ENCODE peak calls at places on chromosomes 1 and 21, in four cellular contexts. T is pancreas, M is GM18507, F is brain microvascular endothelial cell. U is an unnamed sample.
A peak's percentile ranks its signal among the peaks of the same experiment; 100 is the strongest.

GRCh38 chr1:28290851-28291250 is 31.5 kb downstream of the SESN2 start:
- DNase-seq in T (no peak), M (no peak), F (no peak), U (no peak)

GRCh38 chr1:10104844-10105243 is 72.1 kb downstream of the UBE4B start:
- DNase-seq in T (no peak), M (no peak), F (no peak), U (no peak)

GRCh38 chr1:79043506-79043905 is 37.0 kb upstream of the ADGRL4 start:
- DNase-seq in T (no peak), M (no peak), F (no peak), U (no peak)

GRCh38 chr1:18681423-18681835 is 50.8 kb downstream of the PAX7 start:
- DNase-seq in T (no peak), M (peak; percentile 33), F (no peak), U (no peak)

GRCh38 chr1:93652335-93652949 is 29.2 kb downstream of the BCAR3 start:
- DNase-seq in T (no peak), M (no peak), F (no peak), U (no peak)

GRCh38 chr1:177010246-177010825 is 154.2 kb downstream of the ASTN1 start:
- DNase-seq in T (no peak), M (no peak), F (no peak), U (no peak)

GRCh38 chr1:226429051-226429461 is 21.2 kb upstream of the PARP1 start:
- DNase-seq in T (no peak), M (no peak), F (no peak), U (no peak)

GRCh38 chr1:93504247-93505033 is 56.5 kb downstream of the FNBP1L start:
- DNase-seq in T (no peak), M (no peak), F (no peak), U (no peak)

GRCh38 chr1:201176931-201177330 is 13.7 kb upstream of the IGFN1 start:
- DNase-seq in T (no peak), M (no peak), F (no peak), U (no peak)

GRCh38 chr1:189751311-189751710 is 726.4 kb downstream of the BRINP3 start:
- DNase-seq in T (no peak), M (no peak), F (no peak), U (no peak)

GRCh38 chr1:235648954-235649721 is 446 bp downstream of the GNG4 start:
- DNase-seq in T (peak; percentile 57), M (no peak), F (peak; percentile 54), U (no peak)

GRCh38 chr1:172286629-172287076 is 133.8 kb upstream of the C1orf105 start:
- DNase-seq in T (peak; percentile 51), M (no peak), F (peak; percentile 84), U (no peak)

GRCh38 chr21:33231526-33231925 is 1.8 kb downstream of the IFNAR2 start:
- DNase-seq in T (no peak), M (no peak), F (no peak), U (no peak)

GRCh38 chr21:27024316-27024715 is 57.4 kb upstream of the ADAMTS5 start:
- DNase-seq in T (no peak), M (no peak), F (peak; percentile 75), U (no peak)

GRCh38 chr1:143735764-143736461 is 235.9 kb downstream of the FAM72C start:
- DNase-seq in T (peak; percentile 40), M (no peak), F (peak; percentile 0), U (no peak)

GRCh38 chr1:236753554-236753953 is 41.5 kb upstream of the MTR start:
- DNase-seq in T (no peak), M (no peak), F (no peak), U (peak; percentile 63)

GRCh38 chr1:153465728-153466625 is 5.5 kb upstream of the S100A7 start:
- DNase-seq in T (peak; percentile 59), M (peak; percentile 45), F (peak; percentile 7), U (no peak)

GRCh38 chr1:199490804-199491527 is 536.5 kb upstream of the NR5A2 start:
- DNase-seq in T (peak; percentile 8), M (no peak), F (peak; percentile 77), U (no peak)

GRCh38 chr1:187788686-187789085 is 959.9 kb downstream of the PLA2G4A start:
- DNase-seq in T (no peak), M (no peak), F (no peak), U (no peak)

GRCh38 chr21:17554619-17555472 is 42.0 kb downstream of the CXADR start:
- DNase-seq in T (no peak), M (no peak), F (no peak), U (peak; percentile 4)

GRCh38 chr1:88680446-88680845 is 3.6 kb upstream of the PKN2 start:
- DNase-seq in T (no peak), M (no peak), F (no peak), U (no peak)

GRCh38 chr1:36890776-36891175 is 143.5 kb downstream of the GRIK3 start:
- DNase-seq in T (no peak), M (no peak), F (no peak), U (no peak)

GRCh38 chr1:184143449-184143848 is 91.9 kb downstream of the TSEN15 start:
- DNase-seq in T (no peak), M (no peak), F (peak; percentile 49), U (peak; percentile 54)

GRCh38 chr1:147243228-147243685 is 773 bp downstream of the CHD1L start:
- DNase-seq in T (peak; percentile 43), M (no peak), F (no peak), U (no peak)

GRCh38 chr1:92567211-92567868 is 80.6 kb upstream of the GFI1 start:
- DNase-seq in T (no peak), M (no peak), F (no peak), U (no peak)

GRCh38 chr1:101444381-101444780 is 207.6 kb downstream of the S1PR1 start:
- DNase-seq in T (no peak), M (no peak), F (no peak), U (no peak)

GRCh38 chr21:45963225-45963555 is 18.4 kb upstream of the COL6A1 start:
- DNase-seq in T (no peak), M (no peak), F (no peak), U (no peak)

GRCh38 chr1:50109647-50110075 is 941 bp downstream of the ELAVL4 start:
- DNase-seq in T (no peak), M (no peak), F (no peak), U (peak; percentile 27)

GRCh38 chr21:46116189-46116845 is 18.4 kb downstream of the COL6A2 start:
- DNase-seq in T (no peak), M (no peak), F (no peak), U (no peak)

GRCh38 chr1:167492509-167492910 is 25.8 kb downstream of the CD247 start:
- DNase-seq in T (no peak), M (no peak), F (no peak), U (no peak)